ENCODE peak calls at places on chromosomes 13 and 19, in six cellular contexts. One of them, this sample, is unnamed.

GRCh38 chr13:33978653-33979052 is 160.7 kb downstream of the RFC3 start:
- DNase-seq in left lung: no peak
- DNase-seq in NCI-H460: no peak
- DNase-seq in activated naive CD4-positive, alpha-beta T cell treated with anti-CD3 and anti-CD28 coated beads, Interleukin-2, amount 50 U/mL, for 16 hours: no peak
- DNase-seq in mucosa of descending colon: no peak
- DNase-seq in adrenal gland: no peak
- DNase-seq in this sample: no peak

GRCh38 chr19:32041681-32042292 is 303.6 kb upstream of the ZNF507 start:
- DNase-seq in left lung: no peak
- DNase-seq in activated naive CD4-positive, alpha-beta T cell treated with anti-CD3 and anti-CD28 coated beads, Interleukin-2, amount 50 U/mL, for 16 hours: no peak
- DNase-seq in adrenal gland: peak; percentile 67
- DNase-seq in NCI-H460: no peak
- DNase-seq in mucosa of descending colon: no peak
- DNase-seq in this sample: no peak

GRCh38 chr19:1055886-1056620 is 10.9 kb upstream of the ARHGAP45 start:
- DNase-seq in left lung: no peak
- DNase-seq in adrenal gland: no peak
- DNase-seq in mucosa of descending colon: no peak
- DNase-seq in NCI-H460: no peak
- DNase-seq in activated naive CD4-positive, alpha-beta T cell treated with anti-CD3 and anti-CD28 coated beads, Interleukin-2, amount 50 U/mL, for 16 hours: peak; percentile 7
- DNase-seq in this sample: no peak

GRCh38 chr13:52195052-52195837 is 35.8 kb upstream of the NEK3 start:
- DNase-seq in mucosa of descending colon: peak; percentile 87
- DNase-seq in NCI-H460: no peak
- DNase-seq in activated naive CD4-positive, alpha-beta T cell treated with anti-CD3 and anti-CD28 coated beads, Interleukin-2, amount 50 U/mL, for 16 hours: peak; percentile 44
- DNase-seq in left lung: peak; percentile 87
- DNase-seq in adrenal gland: peak; percentile 88
- DNase-seq in this sample: peak; percentile 66

GRCh38 chr19:15129856-15130580 is 22.8 kb downstream of the SYDE1 start:
- DNase-seq in left lung: no peak
- DNase-seq in mucosa of descending colon: no peak
- DNase-seq in activated naive CD4-positive, alpha-beta T cell treated with anti-CD3 and anti-CD28 coated beads, Interleukin-2, amount 50 U/mL, for 16 hours: peak; percentile 51
- DNase-seq in NCI-H460: no peak
- DNase-seq in adrenal gland: no peak
- DNase-seq in this sample: peak; percentile 92

GRCh38 chr13:34863360-34864135 is 78.5 kb upstream of the NBEA start:
- DNase-seq in mucosa of descending colon: no peak
- DNase-seq in NCI-H460: peak; percentile 64
- DNase-seq in activated naive CD4-positive, alpha-beta T cell treated with anti-CD3 and anti-CD28 coated beads, Interleukin-2, amount 50 U/mL, for 16 hours: no peak
- DNase-seq in adrenal gland: peak; percentile 8
- DNase-seq in left lung: no peak
- DNase-seq in this sample: peak; percentile 93

GRCh38 chr13:91817250-91817649 is 418.8 kb downstream of the GPC5 start:
- DNase-seq in activated naive CD4-positive, alpha-beta T cell treated with anti-CD3 and anti-CD28 coated beads, Interleukin-2, amount 50 U/mL, for 16 hours: no peak
- DNase-seq in left lung: no peak
- DNase-seq in mucosa of descending colon: no peak
- DNase-seq in adrenal gland: no peak
- DNase-seq in NCI-H460: peak; percentile 13
- DNase-seq in this sample: no peak

GRCh38 chr13:113146750-113147149 is 11.7 kb upstream of the PROZ start:
- DNase-seq in activated naive CD4-positive, alpha-beta T cell treated with anti-CD3 and anti-CD28 coated beads, Interleukin-2, amount 50 U/mL, for 16 hours: no peak
- DNase-seq in adrenal gland: no peak
- DNase-seq in mucosa of descending colon: no peak
- DNase-seq in NCI-H460: no peak
- DNase-seq in left lung: no peak
- DNase-seq in this sample: no peak

GRCh38 chr13:57582032-57582431 is 49.5 kb upstream of the PCDH17 start:
- DNase-seq in left lung: peak; percentile 25
- DNase-seq in adrenal gland: no peak
- DNase-seq in NCI-H460: no peak
- DNase-seq in activated naive CD4-positive, alpha-beta T cell treated with anti-CD3 and anti-CD28 coated beads, Interleukin-2, amount 50 U/mL, for 16 hours: no peak
- DNase-seq in mucosa of descending colon: peak; percentile 20
- DNase-seq in this sample: no peak

GRCh38 chr13:46168341-46168740 is 13.6 kb downstream of the LCP1 start:
- DNase-seq in adrenal gland: peak; percentile 39
- DNase-seq in activated naive CD4-positive, alpha-beta T cell treated with anti-CD3 and anti-CD28 coated beads, Interleukin-2, amount 50 U/mL, for 16 hours: peak; percentile 54
- DNase-seq in mucosa of descending colon: no peak
- DNase-seq in left lung: peak; percentile 84
- DNase-seq in NCI-H460: no peak
- DNase-seq in this sample: peak; percentile 81

GRCh38 chr19:40605201-40605971 is 4.2 kb downstream of the LTBP4 start:
- DNase-seq in left lung: peak; percentile 92
- DNase-seq in activated naive CD4-positive, alpha-beta T cell treated with anti-CD3 and anti-CD28 coated beads, Interleukin-2, amount 50 U/mL, for 16 hours: peak; percentile 74
- DNase-seq in adrenal gland: peak; percentile 73
- DNase-seq in NCI-H460: peak; percentile 65
- DNase-seq in mucosa of descending colon: peak; percentile 97
- DNase-seq in this sample: peak; percentile 96

GRCh38 chr13:21933001-21933400 is 262.1 kb downstream of the FGF9 start:
- DNase-seq in left lung: no peak
- DNase-seq in adrenal gland: no peak
- DNase-seq in NCI-H460: no peak
- DNase-seq in activated naive CD4-positive, alpha-beta T cell treated with anti-CD3 and anti-CD28 coated beads, Interleukin-2, amount 50 U/mL, for 16 hours: no peak
- DNase-seq in mucosa of descending colon: no peak
- DNase-seq in this sample: peak; percentile 2

GRCh38 chr19:14528419-14529253 is 758 bp upstream of the TECR start:
- DNase-seq in left lung: peak; percentile 74
- DNase-seq in adrenal gland: peak; percentile 49
- DNase-seq in mucosa of descending colon: peak; percentile 68
- DNase-seq in activated naive CD4-positive, alpha-beta T cell treated with anti-CD3 and anti-CD28 coated beads, Interleukin-2, amount 50 U/mL, for 16 hours: no peak
- DNase-seq in NCI-H460: no peak
- DNase-seq in this sample: no peak

GRCh38 chr13:99656843-99657506 is 155.7 kb downstream of the TM9SF2 start:
- DNase-seq in mucosa of descending colon: no peak
- DNase-seq in adrenal gland: no peak
- DNase-seq in left lung: no peak
- DNase-seq in NCI-H460: no peak
- DNase-seq in activated naive CD4-positive, alpha-beta T cell treated with anti-CD3 and anti-CD28 coated beads, Interleukin-2, amount 50 U/mL, for 16 hours: no peak
- DNase-seq in this sample: no peak

GRCh38 chr19:33634361-33635091 is 12.8 kb downstream of the CHST8 start:
- DNase-seq in adrenal gland: no peak
- DNase-seq in NCI-H460: no peak
- DNase-seq in activated naive CD4-positive, alpha-beta T cell treated with anti-CD3 and anti-CD28 coated beads, Interleukin-2, amount 50 U/mL, for 16 hours: no peak
- DNase-seq in mucosa of descending colon: no peak
- DNase-seq in left lung: no peak
- DNase-seq in this sample: no peak

GRCh38 chr19:13492128-13492527 is 14.2 kb downstream of the CACNA1A start:
- DNase-seq in NCI-H460: no peak
- DNase-seq in mucosa of descending colon: no peak
- DNase-seq in left lung: no peak
- DNase-seq in activated naive CD4-positive, alpha-beta T cell treated with anti-CD3 and anti-CD28 coated beads, Interleukin-2, amount 50 U/mL, for 16 hours: no peak
- DNase-seq in adrenal gland: no peak
- DNase-seq in this sample: no peak

GRCh38 chr19:45468159-45468651 is 409 bp downstream of the FOSB start:
- DNase-seq in mucosa of descending colon: peak; percentile 78
- DNase-seq in left lung: peak; percentile 80
- DNase-seq in activated naive CD4-positive, alpha-beta T cell treated with anti-CD3 and anti-CD28 coated beads, Interleukin-2, amount 50 U/mL, for 16 hours: peak; percentile 37
- DNase-seq in NCI-H460: no peak
- DNase-seq in adrenal gland: peak; percentile 39
- DNase-seq in this sample: no peak

GRCh38 chr19:6536138-6536671 is 5.4 kb downstream of the TNFSF9 start:
- DNase-seq in mucosa of descending colon: peak; percentile 67
- DNase-seq in NCI-H460: no peak
- DNase-seq in adrenal gland: peak; percentile 65
- DNase-seq in activated naive CD4-positive, alpha-beta T cell treated with anti-CD3 and anti-CD28 coated beads, Interleukin-2, amount 50 U/mL, for 16 hours: peak; percentile 59
- DNase-seq in left lung: no peak
- DNase-seq in this sample: peak; percentile 25